ENCODE peak calls at places on chromosomes 5 and 9, in five cellular contexts. Q is psoas muscle, D is sigmoid colon, C is PC-9, M is PC-3. O is an unnamed sample.

GRCh38 chr5:137629646-137630045 is 106.2 kb downstream of the KLHL3 start:
- DNase-seq in Q (no peak), D (no peak), C (no peak), M (peak), O (no peak)

GRCh38 chr5:144162686-144163085 is 7.8 kb downstream of the YIPF5 start:
- DNase-seq in Q (no peak), D (no peak), C (no peak), M (no peak), O (no peak)

GRCh38 chr5:151707566-151707965 is 20.9 kb upstream of the SPARC start:
- DNase-seq in Q (no peak), D (no peak), C (no peak), M (no peak), O (no peak)

GRCh38 chr9:1875921-1876448 is 139.2 kb upstream of the SMARCA2 start:
- DNase-seq in Q (no peak), D (no peak), C (no peak), M (no peak), O (no peak)

GRCh38 chr9:38358390-38359296 is 33.9 kb upstream of the ALDH1B1 start:
- DNase-seq in Q (no peak), D (peak), C (no peak), M (no peak), O (no peak)

GRCh38 chr5:150263801-150264621 is 25.6 kb downstream of the CAMK2A start:
- DNase-seq in Q (peak), D (peak), C (peak), M (peak), O (no peak)

GRCh38 chr9:93193373-93193725 is 9.4 kb downstream of the WNK2 start:
- DNase-seq in Q (peak), D (no peak), C (no peak), M (no peak), O (no peak)

GRCh38 chr5:83482961-83483360 is 11.4 kb downstream of the VCAN start:
- DNase-seq in Q (no peak), D (no peak), C (no peak), M (no peak), O (no peak)

GRCh38 chr5:158289967-158290366 is 431.0 kb upstream of the CLINT1 start:
- DNase-seq in Q (no peak), D (no peak), C (no peak), M (no peak), O (no peak)

GRCh38 chr5:142847898-142848790 is 78.0 kb downstream of the ARHGAP26 start:
- DNase-seq in Q (no peak), D (no peak), C (peak), M (no peak), O (no peak)

GRCh38 chr5:160699301-160699700 is 152.7 kb downstream of the ATP10B start:
- DNase-seq in Q (no peak), D (no peak), C (no peak), M (no peak), O (no peak)

GRCh38 chr9:108053555-108054061 is 564.0 kb upstream of the KLF4 start:
- DNase-seq in Q (peak), D (peak), C (no peak), M (no peak), O (peak)

GRCh38 chr9:7313389-7313788 is 486.2 kb downstream of the DMAC1 start:
- DNase-seq in Q (no peak), D (no peak), C (no peak), M (no peak), O (no peak)

GRCh38 chr9:16458696-16459420 is 411.6 kb downstream of the BNC2 start:
- DNase-seq in Q (no peak), D (no peak), C (no peak), M (peak), O (no peak)

GRCh38 chr5:17802256-17802655 is 168.0 kb downstream of the TAF11L14 start:
- DNase-seq in Q (no peak), D (no peak), C (no peak), M (no peak), O (no peak)

GRCh38 chr5:58459276-58459859 is 518 bp downstream of the PLK2 start:
- DNase-seq in Q (no peak), D (peak), C (no peak), M (no peak), O (no peak)

GRCh38 chr9:112061152-112061740 is 113.9 kb downstream of the SUSD1 start:
- DNase-seq in Q (peak), D (peak), C (peak), M (peak), O (peak)

GRCh38 chr5:151233576-151234202 is 9.8 kb upstream of the CCDC69 start:
- DNase-seq in Q (no peak), D (no peak), C (no peak), M (no peak), O (no peak)

GRCh38 chr9:130301483-130302286 is 36.1 kb downstream of the HMCN2 start:
- DNase-seq in Q (peak), D (peak), C (no peak), M (no peak), O (no peak)

GRCh38 chr9:132698989-132699388 is 28.7 kb downstream of the GTF3C4 start:
- DNase-seq in Q (no peak), D (no peak), C (no peak), M (no peak), O (no peak)

GRCh38 chr9:75128535-75128934 is 40.2 kb downstream of the OSTF1 start:
- DNase-seq in Q (no peak), D (no peak), C (no peak), M (no peak), O (no peak)

GRCh38 chr5:56900858-56901578 is 8.4 kb upstream of the SETD9 start:
- DNase-seq in Q (no peak), D (no peak), C (no peak), M (peak), O (no peak)

GRCh38 chr5:62005551-62005950 is 300.5 kb upstream of the KIF2A start:
- DNase-seq in Q (no peak), D (no peak), C (no peak), M (no peak), O (no peak)

GRCh38 chr9:8825600-8826147 is 1026.1 kb upstream of the DMAC1 start:
- DNase-seq in Q (no peak), D (no peak), C (no peak), M (no peak), O (no peak)

GRCh38 chr9:98708933-98709911 is at the start of gene GABBR2:
- DNase-seq in Q (no peak), D (no peak), C (no peak), M (no peak), O (no peak)

GRCh38 chr9:108691614-108692013 is 164.2 kb downstream of the ACTL7B start:
- DNase-seq in Q (no peak), D (no peak), C (peak), M (peak), O (no peak)

GRCh38 chr5:135034186-135034962 is at the start of gene PITX1:
- DNase-seq in Q (peak), D (no peak), C (peak), M (peak), O (no peak)

GRCh38 chr5:75052461-75053285 is at the start of gene GCNT4:
- DNase-seq in Q (peak), D (peak), C (no peak), M (peak), O (peak)

GRCh38 chr5:177478711-177479646 is 5.5 kb upstream of the DBN1 start:
- DNase-seq in Q (peak), D (peak), C (no peak), M (no peak), O (peak)

GRCh38 chr9:134396825-134397224 is 70.6 kb downstream of the RXRA start:
- DNase-seq in Q (no peak), D (no peak), C (no peak), M (no peak), O (no peak)

GRCh38 chr5:123059455-123059854 is 22.9 kb upstream of the PPIC start:
- DNase-seq in Q (no peak), D (no peak), C (no peak), M (no peak), O (no peak)

GRCh38 chr5:15333091-15333490 is 166.9 kb upstream of the FBXL7 start:
- DNase-seq in Q (no peak), D (no peak), C (no peak), M (no peak), O (no peak)

GRCh38 chr9:21549251-21549765 is 67.2 kb upstream of the IFNE start:
- DNase-seq in Q (no peak), D (no peak), C (no peak), M (peak), O (no peak)

GRCh38 chr5:76325876-76326491 is 77.1 kb upstream of the IQGAP2 start:
- DNase-seq in Q (no peak), D (no peak), C (no peak), M (no peak), O (no peak)

GRCh38 chr9:3205421-3206095 is 320.2 kb downstream of the RFX3 start:
- DNase-seq in Q (no peak), D (no peak), C (no peak), M (no peak), O (no peak)

GRCh38 chr5:154333016-154333415 is 112.8 kb upstream of the SAP30L start:
- DNase-seq in Q (no peak), D (no peak), C (no peak), M (no peak), O (no peak)
- TF ChIP-seq CTCF in Q (no peak), D (no peak), C (no peak), M (no peak), O (no peak)

GRCh38 chr9:127876764-127877562 is 512 bp downstream of the AK1 start:
- DNase-seq in Q (peak), D (peak), C (no peak), M (no peak), O (no peak)
- H3K4me3 ChIP-seq in Q (peak), D (peak), C (peak), M (peak), O (peak)

GRCh38 chr5:95858023-95858461 is 35.5 kb upstream of the GLRX start:
- DNase-seq in Q (no peak), D (peak), C (no peak), M (no peak), O (peak)
- H3K27ac ChIP-seq in Q (peak), D (peak), C (peak), M (peak), O (peak)

DNA sequence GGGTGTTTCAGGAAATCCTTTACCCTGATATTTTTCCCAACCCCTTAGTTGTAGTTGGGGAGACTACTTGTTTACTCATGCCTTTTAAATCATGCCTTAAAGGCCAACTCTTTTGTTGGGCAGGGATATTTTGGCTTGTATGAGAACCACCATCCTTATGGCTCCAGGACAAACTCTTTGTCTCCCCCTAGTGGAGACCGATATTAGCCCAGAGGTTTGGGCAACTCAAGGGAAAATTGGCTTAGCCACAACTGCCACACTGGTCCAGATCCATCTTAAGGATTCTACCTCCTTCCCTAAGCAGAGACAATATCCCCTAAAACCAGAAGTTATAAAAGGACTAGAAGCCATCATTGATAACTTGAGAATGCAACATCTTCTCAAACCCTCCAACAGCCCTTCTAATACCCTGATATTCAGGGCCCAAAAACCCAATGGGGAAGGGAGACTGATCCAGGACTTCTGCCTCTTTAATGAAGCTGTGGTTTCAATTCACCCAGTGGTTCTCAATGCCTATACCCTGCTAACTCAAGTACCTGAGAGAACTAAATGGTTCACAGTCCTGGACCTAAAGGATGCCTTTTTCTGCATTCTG is 100.9 kb upstream of the HCN1 start:
- DNase-seq in Q (no peak), D (no peak), C (no peak), M (peak), O (no peak)
- TF ChIP-seq CTCF in Q (no peak), D (no peak), C (peak), M (peak), O (peak)

GRCh38 chr5:88665750-88666215 is 217.2 kb downstream of the MEF2C start:
- DNase-seq in Q (no peak), D (no peak), C (no peak), M (no peak), O (peak)
- H3K4me3 ChIP-seq in Q (no peak), D (no peak), C (no peak), M (peak), O (no peak)

GRCh38 chr9:89992326-89993208 is 387.8 kb downstream of the GADD45G start:
- DNase-seq in Q (no peak), D (no peak), C (no peak), M (no peak), O (no peak)
- H3K27ac ChIP-seq in Q (no peak), D (no peak), C (no peak), M (no peak), O (no peak)

DNA sequence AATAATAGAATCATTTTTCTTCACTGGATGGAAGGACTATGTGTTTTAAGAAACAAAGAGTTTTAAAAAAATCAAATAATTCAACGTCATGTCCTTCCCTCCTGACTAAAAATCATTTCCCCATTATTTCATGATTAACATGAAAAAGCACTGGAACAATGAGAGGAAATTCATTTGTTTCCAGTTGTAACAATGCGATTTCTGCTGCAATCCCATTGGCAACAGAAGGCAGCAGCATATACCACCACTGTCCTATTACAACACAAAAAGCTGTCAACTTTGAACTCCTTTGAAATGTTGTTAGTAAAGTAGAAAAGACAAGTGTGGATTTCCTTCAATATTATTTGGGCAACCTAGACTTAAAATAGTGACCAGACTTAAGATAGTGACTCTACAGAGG is 3.1 kb downstream of the C5orf63 start:
- DNase-seq in Q (no peak), D (no peak), C (no peak), M (no peak), O (no peak)
- TF ChIP-seq CTCF in Q (no peak), D (no peak), C (no peak), M (no peak), O (no peak)

DNA sequence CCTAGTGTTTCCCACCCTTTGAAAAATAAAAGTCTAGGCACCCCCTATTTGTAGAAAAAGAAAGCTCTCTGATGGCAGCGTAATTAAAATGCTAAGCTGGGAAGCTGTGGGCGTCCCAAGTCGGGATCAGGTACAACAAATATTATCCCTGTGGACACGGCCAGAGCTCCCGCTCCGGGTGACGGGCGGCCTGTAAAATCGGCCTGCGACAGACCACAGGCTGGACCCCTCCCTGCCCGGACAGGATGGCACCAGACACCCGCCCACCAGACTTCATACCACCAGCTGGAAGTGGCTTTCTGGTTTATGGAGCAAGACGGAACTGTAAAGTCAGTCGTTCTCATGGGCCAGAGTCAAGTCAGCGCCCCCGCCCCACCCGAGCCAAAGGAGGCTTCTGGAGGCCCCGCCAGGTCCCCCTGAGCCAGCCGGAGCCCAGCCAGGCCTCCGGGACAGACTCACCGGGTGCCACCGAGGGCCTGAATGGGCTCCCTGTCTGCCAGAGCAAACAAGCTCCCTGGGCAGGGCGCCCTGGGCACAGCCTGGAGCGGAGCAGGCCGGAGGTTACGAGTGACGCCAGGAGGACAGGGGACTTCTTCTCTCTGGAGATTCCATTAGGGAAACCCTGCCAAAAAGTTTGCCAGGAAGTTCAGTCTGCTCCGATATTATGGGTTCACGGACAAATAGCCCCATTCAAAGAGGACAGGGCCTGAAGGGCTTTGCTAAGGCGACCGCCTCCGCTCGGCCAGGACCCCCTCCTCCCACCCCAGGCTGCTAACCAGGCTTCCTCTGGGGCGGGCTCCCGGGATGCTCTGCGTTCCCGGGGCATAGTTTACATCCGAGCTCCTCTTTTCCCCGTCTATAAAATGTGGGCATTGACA is 173.7 kb downstream of the ERCC6L2 start:
- DNase-seq in Q (peak), D (peak), C (no peak), M (no peak), O (no peak)
- H3K4me3 ChIP-seq in Q (peak), D (no peak), C (no peak), M (no peak), O (no peak)